ENCODE peak calls at places on chromosomes 5 and 9, in seven cellular contexts. W, T, H, F, Y, E and P are unnamed samples.

GRCh38 chr5:9149988-9150387 is 395.9 kb downstream of the SEMA5A start:
- DNase-seq in F (no peak), T (peak; percentile 76), H (no peak), E (no peak), W (no peak), Y (no peak), P (no peak)

GRCh38 chr5:125484272-125485002 is 738.0 kb upstream of the ZNF608 start:
- DNase-seq in Y (no peak), F (no peak), H (peak; percentile 63), T (peak; percentile 89), W (peak; percentile 75), E (no peak), P (no peak)

GRCh38 chr5:97745817-97746216 is 562.8 kb upstream of the RIOK2 start:
- DNase-seq in E (no peak), T (peak; percentile 3), Y (no peak), H (no peak), F (no peak), W (no peak), P (no peak)

GRCh38 chr9:82597225-82598158 is 465.4 kb downstream of the RASEF start:
- DNase-seq in F (no peak), W (no peak), H (no peak), T (peak; percentile 45), E (no peak), Y (no peak), P (no peak)

GRCh38 chr5:169164481-169164925 is 136.4 kb downstream of the SLIT3 start:
- DNase-seq in Y (no peak), E (no peak), W (no peak), F (no peak), T (no peak), H (no peak), P (no peak)

GRCh38 chr5:124651663-124652513 is 94.6 kb downstream of the ZNF608 start:
- DNase-seq in E (peak; percentile 87), Y (no peak), F (peak; percentile 73), W (peak; percentile 94), H (peak; percentile 84), T (peak; percentile 85), P (peak; percentile 39)

GRCh38 chr9:29514336-29514735 is 1941.1 kb upstream of the C9orf72 start:
- DNase-seq in E (no peak), H (no peak), W (no peak), T (no peak), Y (no peak), F (no peak), P (no peak)

GRCh38 chr5:53262348-53262970 is 152.9 kb upstream of the MOCS2 start:
- DNase-seq in E (peak; percentile 16), Y (no peak), T (peak; percentile 66), H (peak; percentile 17), W (no peak), F (no peak), P (no peak)

GRCh38 chr9:22215492-22215891 is 206.4 kb upstream of the CDKN2B start:
- DNase-seq in F (no peak), W (no peak), Y (no peak), H (no peak), T (no peak), E (no peak), P (no peak)

GRCh38 chr5:149455889-149456409 is 76.9 kb upstream of the IL17B start:
- DNase-seq in H (no peak), W (no peak), F (no peak), E (no peak), T (peak; percentile 82), Y (no peak), P (no peak)